ENCODE peak calls at places on chromosomes 13 and 19, in six cellular contexts. One of them, this sample, is unnamed.

GRCh38 chr19:10966809-10967208 is 6.0 kb downstream of the SMARCA4 start:
- DNase-seq in K562: no peak
- DNase-seq in A549: no peak
- DNase-seq in HepG2: no peak
- DNase-seq in GM12878: no peak
- DNase-seq in endothelial cell of umbilical vein: no peak
- DNase-seq in this sample: no peak

GRCh38 chr19:46124638-46125115 is at the start of gene IGFL3:
- DNase-seq in A549: no peak
- DNase-seq in K562: no peak
- DNase-seq in HepG2: no peak
- DNase-seq in endothelial cell of umbilical vein: no peak
- DNase-seq in GM12878: no peak
- DNase-seq in this sample: peak

GRCh38 chr13:78420814-78421213 is 182.5 kb downstream of the POU4F1 start:
- DNase-seq in HepG2: no peak
- DNase-seq in A549: no peak
- DNase-seq in endothelial cell of umbilical vein: no peak
- DNase-seq in GM12878: peak
- DNase-seq in K562: no peak
- DNase-seq in this sample: no peak

GRCh38 chr13:80251403-80251802 is 89.5 kb downstream of the SPRY2 start:
- DNase-seq in A549: no peak
- DNase-seq in GM12878: no peak
- DNase-seq in K562: no peak
- DNase-seq in endothelial cell of umbilical vein: no peak
- DNase-seq in HepG2: no peak
- DNase-seq in this sample: peak

GRCh38 chr13:97395437-97396136 is 38.4 kb upstream of the RAP2A start:
- DNase-seq in K562: no peak
- DNase-seq in HepG2: no peak
- DNase-seq in A549: peak
- DNase-seq in endothelial cell of umbilical vein: no peak
- DNase-seq in GM12878: no peak
- DNase-seq in this sample: no peak

GRCh38 chr13:48162182-48162581 is 67.3 kb upstream of the MED4 start:
- DNase-seq in A549: no peak
- DNase-seq in endothelial cell of umbilical vein: no peak
- DNase-seq in K562: no peak
- DNase-seq in GM12878: no peak
- DNase-seq in HepG2: no peak
- DNase-seq in this sample: peak

GRCh38 chr13:32538234-32538620 is 368 bp downstream of the N4BP2L2 start:
- DNase-seq in endothelial cell of umbilical vein: no peak
- DNase-seq in HepG2: peak
- DNase-seq in GM12878: no peak
- DNase-seq in A549: peak
- DNase-seq in K562: peak
- DNase-seq in this sample: no peak

GRCh38 chr19:49447485-49448431 is 3.9 kb downstream of the PIH1D1 start:
- DNase-seq in endothelial cell of umbilical vein: peak
- DNase-seq in GM12878: no peak
- DNase-seq in A549: no peak
- DNase-seq in HepG2: no peak
- DNase-seq in K562: peak
- DNase-seq in this sample: peak

GRCh38 chr13:22455036-22455435 is 725.7 kb upstream of the SGCG start:
- DNase-seq in HepG2: no peak
- DNase-seq in A549: no peak
- DNase-seq in GM12878: no peak
- DNase-seq in endothelial cell of umbilical vein: no peak
- DNase-seq in K562: no peak
- DNase-seq in this sample: no peak

GRCh38 chr13:52851153-52851962 is 2.9 kb upstream of the PCDH8 start:
- DNase-seq in GM12878: peak
- DNase-seq in A549: no peak
- DNase-seq in HepG2: peak
- DNase-seq in K562: no peak
- DNase-seq in endothelial cell of umbilical vein: no peak
- DNase-seq in this sample: peak

GRCh38 chr13:33271759-33272158 is 13.8 kb downstream of the STARD13 start:
- DNase-seq in K562: no peak
- DNase-seq in HepG2: no peak
- DNase-seq in A549: no peak
- DNase-seq in endothelial cell of umbilical vein: no peak
- DNase-seq in GM12878: no peak
- DNase-seq in this sample: no peak

GRCh38 chr19:34972163-34972705 is 8.2 kb upstream of the ZNF792 start:
- DNase-seq in A549: no peak
- DNase-seq in endothelial cell of umbilical vein: no peak
- DNase-seq in GM12878: no peak
- DNase-seq in HepG2: no peak
- DNase-seq in K562: no peak
- DNase-seq in this sample: no peak

GRCh38 chr19:15441317-15441716 is 8.4 kb downstream of the WIZ start:
- DNase-seq in endothelial cell of umbilical vein: no peak
- DNase-seq in A549: no peak
- DNase-seq in GM12878: no peak
- DNase-seq in HepG2: no peak
- DNase-seq in K562: no peak
- DNase-seq in this sample: peak

GRCh38 chr19:40178756-40179155 is 12.5 kb upstream of the MAP3K10 start:
- DNase-seq in HepG2: no peak
- DNase-seq in GM12878: no peak
- DNase-seq in K562: no peak
- DNase-seq in endothelial cell of umbilical vein: no peak
- DNase-seq in A549: no peak
- DNase-seq in this sample: no peak

GRCh38 chr13:48437381-48437780 is 24.5 kb upstream of the LPAR6 start:
- DNase-seq in endothelial cell of umbilical vein: peak
- DNase-seq in K562: no peak
- DNase-seq in GM12878: no peak
- DNase-seq in A549: no peak
- DNase-seq in HepG2: no peak
- DNase-seq in this sample: no peak

GRCh38 chr19:41226053-41226873 is 7.2 kb downstream of the AXL start:
- DNase-seq in endothelial cell of umbilical vein: peak
- DNase-seq in GM12878: no peak
- DNase-seq in A549: peak
- DNase-seq in K562: peak
- DNase-seq in HepG2: peak
- DNase-seq in this sample: peak

DNA sequence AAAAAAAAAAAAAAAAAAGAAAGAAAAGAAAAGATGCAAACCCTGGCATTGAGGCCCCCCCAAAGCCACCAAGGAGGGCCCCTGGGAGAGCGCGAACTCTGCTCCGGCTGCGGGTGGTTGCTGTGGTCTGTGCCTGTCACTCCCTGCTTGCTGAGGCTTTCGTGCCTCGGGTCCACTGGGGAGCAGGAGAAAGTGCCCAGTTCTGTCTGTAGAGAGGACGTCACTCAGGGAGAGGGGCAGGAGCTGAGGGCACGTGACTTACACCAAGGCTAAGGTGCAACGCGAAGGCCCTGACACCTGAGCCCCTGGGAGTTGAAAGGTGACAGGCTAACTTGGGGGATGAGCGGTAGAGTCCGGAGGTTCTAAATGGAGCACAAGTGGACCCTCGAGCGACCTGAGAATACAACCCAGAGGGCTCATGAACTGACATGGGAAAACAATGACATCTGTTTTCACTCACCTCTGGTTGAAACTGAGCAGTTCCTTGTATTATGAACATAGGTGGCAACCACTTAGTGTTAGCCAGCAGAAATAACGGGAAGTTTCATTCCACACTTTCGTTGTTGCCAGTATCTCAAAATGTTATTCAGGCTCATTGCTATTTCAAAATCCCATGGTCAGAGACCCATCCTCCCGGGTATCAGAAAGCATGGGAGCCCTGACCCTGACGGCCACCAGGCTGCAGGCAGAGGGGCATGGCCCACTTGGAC is 69.2 kb upstream of the TM9SF2 start:
- DNase-seq in HepG2: no peak
- DNase-seq in GM12878: peak
- DNase-seq in endothelial cell of umbilical vein: no peak
- DNase-seq in K562: no peak
- DNase-seq in A549: no peak
- DNase-seq in this sample: peak
- H3K4me3 ChIP-seq in HepG2: peak
- H3K4me3 ChIP-seq in GM12878: peak
- H3K4me3 ChIP-seq in endothelial cell of umbilical vein: no peak
- H3K4me3 ChIP-seq in K562: no peak
- H3K4me3 ChIP-seq in A549: no peak
- H3K4me3 ChIP-seq in this sample: no peak

GRCh38 chr19:4638330-4638729 is 986 bp upstream of the TNFAIP8L1 start:
- DNase-seq in GM12878: no peak
- DNase-seq in endothelial cell of umbilical vein: peak
- DNase-seq in A549: no peak
- DNase-seq in K562: no peak
- DNase-seq in HepG2: no peak
- DNase-seq in this sample: no peak
- TF ChIP-seq MYC in GM12878: no peak
- TF ChIP-seq MYC in endothelial cell of umbilical vein: no peak
- TF ChIP-seq MYC in A549: no peak
- TF ChIP-seq MYC in K562: no peak
- TF ChIP-seq MYC in HepG2: no peak
- TF ChIP-seq MYC in this sample: no peak

DNA sequence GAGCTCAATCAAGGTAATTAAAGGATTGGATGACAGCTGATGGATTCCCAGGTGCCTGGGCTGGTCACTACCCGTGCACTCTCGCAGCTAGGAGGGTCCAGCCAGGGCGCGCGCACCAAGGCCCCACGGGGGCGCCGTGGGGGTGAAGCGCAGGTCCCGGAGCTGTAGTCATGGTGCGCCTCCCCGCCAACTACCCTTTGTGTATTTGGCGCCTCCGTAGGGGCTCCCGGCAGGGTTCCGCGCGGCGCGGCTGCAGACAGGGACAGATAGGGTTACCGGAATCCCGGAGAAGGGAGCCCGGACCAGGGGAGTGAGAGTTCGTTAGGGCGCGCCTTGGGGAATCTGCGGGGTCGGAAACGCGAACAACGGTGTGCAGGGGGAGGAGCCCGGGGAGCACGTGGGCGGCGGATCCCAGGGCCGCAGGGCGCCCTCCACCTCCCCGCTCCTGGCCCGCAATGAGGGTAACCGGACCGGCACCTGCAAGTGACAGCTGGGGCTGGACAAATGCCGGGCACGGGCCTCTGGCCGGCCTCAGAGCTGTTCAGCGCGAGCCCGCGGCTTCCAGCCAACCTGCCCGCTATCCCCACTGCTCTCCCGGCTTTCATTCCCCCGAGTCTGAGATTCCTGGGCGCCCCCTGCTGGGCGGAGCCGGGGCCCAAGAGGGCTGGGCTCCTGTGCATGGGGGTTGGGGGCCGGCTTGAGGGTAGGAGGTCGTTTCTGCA is 3.4 kb upstream of the PRAM1 start:
- DNase-seq in endothelial cell of umbilical vein: peak
- DNase-seq in HepG2: peak
- DNase-seq in A549: peak
- DNase-seq in GM12878: no peak
- DNase-seq in K562: peak
- DNase-seq in this sample: peak
- H3K4me3 ChIP-seq in endothelial cell of umbilical vein: peak
- H3K4me3 ChIP-seq in HepG2: peak
- H3K4me3 ChIP-seq in A549: peak
- H3K4me3 ChIP-seq in GM12878: peak
- H3K4me3 ChIP-seq in K562: peak
- H3K4me3 ChIP-seq in this sample: peak

DNA sequence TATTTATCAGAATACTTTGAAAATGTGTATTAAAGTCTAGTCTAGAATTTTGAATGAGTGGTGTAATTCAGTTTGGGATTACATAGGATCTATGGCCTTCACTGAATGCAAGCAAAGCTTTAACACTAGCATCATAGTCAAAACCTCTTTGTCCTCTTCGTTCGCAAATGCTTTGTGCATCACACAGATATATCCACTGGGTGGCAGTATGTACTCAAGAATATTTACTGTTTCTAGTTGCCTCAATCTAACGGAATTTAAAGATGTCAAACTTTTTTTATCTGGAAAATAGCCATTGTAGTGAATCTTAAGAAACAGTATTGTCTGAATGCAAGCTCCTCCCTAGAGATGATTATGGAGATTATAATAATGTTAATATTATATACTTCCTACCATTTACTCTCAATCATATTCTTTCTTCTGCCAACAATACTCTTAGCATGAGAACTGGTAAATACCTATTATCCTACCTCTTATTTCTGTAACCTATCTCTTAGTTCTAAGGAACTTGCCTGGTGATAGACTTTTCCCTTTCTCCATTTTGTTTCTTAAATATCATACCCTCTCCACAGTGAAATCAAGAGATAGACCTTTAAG is 25.8 kb downstream of the LACC1 start:
- DNase-seq in GM12878: no peak
- DNase-seq in endothelial cell of umbilical vein: peak
- DNase-seq in A549: no peak
- DNase-seq in K562: peak
- DNase-seq in HepG2: peak
- DNase-seq in this sample: peak
- TF ChIP-seq MYC in GM12878: no peak
- TF ChIP-seq MYC in endothelial cell of umbilical vein: no peak
- TF ChIP-seq MYC in A549: no peak
- TF ChIP-seq MYC in K562: no peak
- TF ChIP-seq MYC in HepG2: no peak
- TF ChIP-seq MYC in this sample: no peak

GRCh38 chr19:55279773-55280643 is at the start of gene HSPBP1:
- DNase-seq in GM12878: peak
- DNase-seq in K562: peak
- DNase-seq in endothelial cell of umbilical vein: peak
- DNase-seq in A549: peak
- DNase-seq in HepG2: peak
- DNase-seq in this sample: peak

GRCh38 chr19:55276720-55277430 is 3.0 kb downstream of the HSPBP1 start:
- DNase-seq in GM12878: no peak
- DNase-seq in K562: no peak
- DNase-seq in A549: no peak
- DNase-seq in HepG2: no peak
- DNase-seq in endothelial cell of umbilical vein: no peak
- DNase-seq in this sample: no peak

GRCh38 chr19:55279376-55279772 is 536 bp downstream of the HSPBP1 start:
- DNase-seq in endothelial cell of umbilical vein: no peak
- DNase-seq in GM12878: no peak
- DNase-seq in HepG2: no peak
- DNase-seq in K562: no peak
- DNase-seq in A549: no peak
- DNase-seq in this sample: no peak

GRCh38 chr19:55277494-55277893 is 2.4 kb downstream of the HSPBP1 start:
- DNase-seq in endothelial cell of umbilical vein: no peak
- DNase-seq in K562: no peak
- DNase-seq in HepG2: no peak
- DNase-seq in A549: no peak
- DNase-seq in GM12878: no peak
- DNase-seq in this sample: no peak

GRCh38 chr19:55278391-55279135 is 1.3 kb downstream of the HSPBP1 start:
- DNase-seq in K562: no peak
- DNase-seq in A549: no peak
- DNase-seq in GM12878: no peak
- DNase-seq in HepG2: no peak
- DNase-seq in endothelial cell of umbilical vein: no peak
- DNase-seq in this sample: no peak
- H3K4me3 ChIP-seq in K562: peak
- H3K4me3 ChIP-seq in A549: peak
- H3K4me3 ChIP-seq in GM12878: no peak
- H3K4me3 ChIP-seq in HepG2: peak
- H3K4me3 ChIP-seq in endothelial cell of umbilical vein: no peak
- H3K4me3 ChIP-seq in this sample: peak

GRCh38 chr19:52226652-52227051 is 36.8 kb downstream of the PPP2R1A start:
- DNase-seq in A549: no peak
- DNase-seq in endothelial cell of umbilical vein: no peak
- DNase-seq in GM12878: no peak
- DNase-seq in HepG2: no peak
- DNase-seq in K562: no peak
- DNase-seq in this sample: no peak
- TF ChIP-seq MYC in A549: no peak
- TF ChIP-seq MYC in endothelial cell of umbilical vein: no peak
- TF ChIP-seq MYC in GM12878: no peak
- TF ChIP-seq MYC in HepG2: no peak
- TF ChIP-seq MYC in K562: no peak
- TF ChIP-seq MYC in this sample: no peak

This sample was measured in NB4.